ENCODE peak calls at places on chromosomes 13 and 19, in six cellular contexts. L is right atrium auricular region, I is astrocyte of the cerebellum, B is bronchial epithelial cell, J is cardiac fibroblast, H is mesothelial cell of epicardium. P is an unnamed sample.

GRCh38 chr19:49613374-49613773 is 22.4 kb downstream of the PRR12 start:
- DNase-seq in L (no peak), I (no peak), B (no peak), J (peak), H (no peak), P (no peak)

GRCh38 chr19:5434970-5435641 is 20.1 kb upstream of the ZNRF4 start:
- DNase-seq in L (no peak), I (peak), B (peak), J (peak), H (no peak), P (no peak)

GRCh38 chr13:113794086-113794485 is 35.1 kb downstream of the TMEM255B start:
- DNase-seq in L (no peak), I (no peak), B (no peak), J (no peak), H (no peak), P (no peak)

GRCh38 chr13:74026753-74027152 is 107.5 kb downstream of the KLF12 start:
- DNase-seq in L (no peak), I (peak), B (peak), J (peak), H (no peak), P (no peak)

GRCh38 chr13:26061947-26062346 is 10.1 kb upstream of the SHISA2 start:
- DNase-seq in L (no peak), I (peak), B (peak), J (peak), H (no peak), P (no peak)

GRCh38 chr19:51181913-51182419 is 39.9 kb downstream of the SIGLEC7 start:
- DNase-seq in L (no peak), I (no peak), B (no peak), J (no peak), H (no peak), P (no peak)

GRCh38 chr19:3034194-3034844 is 5.2 kb upstream of the TLE2 start:
- DNase-seq in L (no peak), I (no peak), B (no peak), J (peak), H (no peak), P (no peak)

GRCh38 chr19:35958660-35959039 is 22.5 kb downstream of the LRFN3 start:
- DNase-seq in L (no peak), I (no peak), B (no peak), J (no peak), H (no peak), P (no peak)

GRCh38 chr13:110347535-110348308 is 40.6 kb downstream of the COL4A2 start:
- DNase-seq in L (peak), I (no peak), B (peak), J (peak), H (no peak), P (no peak)

GRCh38 chr13:33279898-33280549 is 5.5 kb downstream of the STARD13 start:
- DNase-seq in L (no peak), I (no peak), B (peak), J (peak), H (no peak), P (no peak)

GRCh38 chr13:47499358-47500150 is 501.5 kb downstream of the SUCLA2 start:
- DNase-seq in L (no peak), I (peak), B (peak), J (peak), H (no peak), P (no peak)

GRCh38 chr13:110308377-110309158 is 1.5 kb downstream of the COL4A2 start:
- DNase-seq in L (peak), I (no peak), B (peak), J (peak), H (no peak), P (no peak)

GRCh38 chr19:3375221-3376088 is 9.1 kb downstream of the NFIC start:
- DNase-seq in L (peak), I (no peak), B (no peak), J (peak), H (no peak), P (no peak)

GRCh38 chr13:36528105-36528504 is 95.8 kb downstream of the CCNA1 start:
- DNase-seq in L (no peak), I (no peak), B (no peak), J (no peak), H (no peak), P (no peak)

GRCh38 chr13:48000559-48001126 is 430 bp downstream of the SUCLA2 start:
- DNase-seq in L (no peak), I (no peak), B (peak), J (peak), H (no peak), P (peak)

GRCh38 chr19:11821474-11821873 is 7.4 kb downstream of the ZNF440 start:
- DNase-seq in L (no peak), I (no peak), B (peak), J (peak), H (no peak), P (no peak)

GRCh38 chr13:20057963-20058362 is 99.4 kb downstream of the ZMYM2 start:
- DNase-seq in L (no peak), I (no peak), B (no peak), J (no peak), H (no peak), P (no peak)
- TF ChIP-seq CTCF in L (peak), I (no peak), B (no peak), J (no peak), H (no peak), P (peak)

DNA sequence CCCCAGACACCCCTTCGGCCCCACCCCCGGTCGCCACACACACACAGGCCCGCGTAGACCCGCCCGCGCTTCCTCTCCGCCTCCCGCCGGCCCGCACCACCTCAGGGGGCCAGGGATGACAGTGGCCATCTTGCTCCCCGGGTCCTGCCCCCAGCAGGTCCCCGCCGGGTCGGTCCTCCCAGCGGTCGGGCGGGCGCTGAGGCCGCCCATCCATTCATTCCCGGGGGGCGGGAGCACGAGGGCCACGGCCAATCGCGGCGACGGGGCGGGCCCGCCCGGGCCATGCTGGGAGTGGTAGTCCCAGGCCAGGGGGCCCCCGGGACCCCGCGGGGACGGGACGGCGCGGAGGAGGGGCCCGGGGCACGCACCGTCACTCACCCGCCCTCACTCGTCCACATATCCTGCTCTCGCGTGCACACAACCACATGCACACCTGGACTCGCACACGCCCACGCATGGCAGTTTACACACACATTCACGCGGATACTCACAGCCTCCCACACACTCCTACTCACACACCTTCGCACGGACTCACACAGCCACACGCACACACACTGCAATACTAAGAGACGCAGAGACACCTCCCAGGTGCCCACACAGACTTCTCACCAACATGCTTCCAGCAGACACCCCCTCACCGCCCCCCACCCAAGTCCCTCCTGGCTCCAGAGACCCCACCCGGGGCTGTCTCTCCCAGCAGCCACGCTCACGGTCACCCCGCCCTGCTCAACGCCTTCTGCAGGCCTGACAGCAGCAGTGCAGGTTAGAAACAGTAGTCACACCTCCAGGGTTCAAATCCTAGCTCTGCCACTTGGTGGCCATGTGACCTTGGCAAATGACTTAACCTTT is at the start of gene DPF1:
- DNase-seq in L (no peak), I (no peak), B (peak), J (peak), H (peak), P (peak)
- TF ChIP-seq CTCF in L (no peak), I (no peak), B (peak), J (peak), H (peak), P (no peak)

GRCh38 chr13:70311175-70311574 is 202.9 kb upstream of the KLHL1 start:
- DNase-seq in L (no peak), I (no peak), B (no peak), J (no peak), H (no peak), P (no peak)

GRCh38 chr13:70310720-70311119 is 202.5 kb upstream of the KLHL1 start:
- DNase-seq in L (no peak), I (peak), B (peak), J (no peak), H (no peak), P (no peak)
- TF ChIP-seq CTCF in L (peak), I (peak), B (peak), J (no peak), H (peak), P (peak)

DNA sequence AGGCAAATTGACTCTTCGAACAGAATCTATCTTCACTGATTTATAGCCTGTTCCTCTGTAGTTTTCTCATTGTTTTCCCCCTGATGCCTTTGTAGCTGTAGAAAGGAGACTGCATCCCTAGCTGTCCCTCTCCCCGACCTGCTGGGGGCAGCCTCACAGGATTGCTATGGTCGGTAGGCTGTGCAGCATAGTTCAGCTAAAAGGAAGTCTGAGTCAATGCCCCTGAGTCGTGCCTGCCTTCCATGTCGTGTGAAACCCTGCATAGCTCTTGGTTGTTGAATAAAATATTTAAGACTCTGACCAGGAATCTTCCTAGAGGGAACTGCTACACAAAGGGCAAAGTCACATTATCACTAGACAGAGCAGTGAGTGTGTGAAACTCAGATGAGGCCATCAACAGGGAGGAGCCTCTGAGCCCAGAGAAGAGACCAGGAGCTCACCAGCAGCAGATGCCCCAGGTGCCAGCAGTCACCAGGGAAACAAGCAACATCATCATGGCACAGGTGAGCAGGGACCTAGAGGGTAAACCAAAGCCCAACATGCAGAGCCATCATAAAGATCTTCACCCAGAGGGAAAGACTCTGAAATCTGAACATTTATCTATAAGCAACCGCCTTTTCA is 108.4 kb upstream of the NBEA start:
- DNase-seq in L (no peak), I (no peak), B (peak), J (peak), H (no peak), P (no peak)
- TF ChIP-seq CTCF in L (no peak), I (no peak), B (peak), J (no peak), H (no peak), P (no peak)

GRCh38 chr13:98795220-98795619 is 42.7 kb upstream of the SLC15A1 start:
- DNase-seq in L (peak), I (no peak), B (no peak), J (no peak), H (no peak), P (peak)

GRCh38 chr13:98792321-98792720 is 39.8 kb upstream of the SLC15A1 start:
- DNase-seq in L (no peak), I (no peak), B (no peak), J (no peak), H (no peak), P (peak)

GRCh38 chr13:98792784-98793183 is 40.3 kb upstream of the SLC15A1 start:
- DNase-seq in L (no peak), I (no peak), B (no peak), J (no peak), H (no peak), P (peak)

GRCh38 chr13:98796191-98796590 is 43.7 kb upstream of the SLC15A1 start:
- DNase-seq in L (no peak), I (no peak), B (no peak), J (no peak), H (no peak), P (peak)

GRCh38 chr13:98794498-98794897 is 42.0 kb upstream of the SLC15A1 start:
- DNase-seq in L (peak), I (no peak), B (no peak), J (no peak), H (no peak), P (peak)
- TF ChIP-seq CTCF in L (no peak), I (no peak), B (no peak), J (no peak), H (no peak), P (peak)

DNA sequence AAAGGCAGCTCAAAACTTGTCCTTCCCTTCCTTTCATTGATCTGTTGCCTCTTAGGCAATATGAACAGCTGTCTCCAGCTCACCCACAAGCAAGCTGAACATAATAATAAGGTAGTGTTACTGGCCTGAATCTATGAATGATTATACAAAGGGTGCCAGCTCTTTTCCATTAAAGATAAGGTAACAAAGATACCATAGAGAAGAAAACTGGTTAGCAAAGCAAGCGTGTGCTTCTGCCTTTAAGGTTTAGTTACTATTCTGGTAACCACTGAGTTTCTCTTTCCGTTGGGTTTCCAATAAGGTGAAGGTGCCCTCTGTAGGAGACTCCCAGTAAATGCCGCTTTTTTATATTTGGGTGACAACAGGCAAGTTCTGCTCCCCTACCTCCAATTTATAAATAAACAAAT is 12.1 kb upstream of the DACH1 start:
- DNase-seq in L (no peak), I (no peak), B (peak), J (peak), H (no peak), P (no peak)
- TF ChIP-seq CTCF in L (peak), I (peak), B (peak), J (peak), H (peak), P (peak)